ENCODE peak calls at places on chromosomes 5 and 9, in eight cellular contexts. D is heart left ventricle, X is ovary, J is choroid plexus epithelial cell, S is brain microvascular endothelial cell, Z is transverse colon, F is endothelial cell of umbilical vein, G is HepG2. Y is an unnamed sample.

GRCh38 chr5:168734657-168735344 is 155.6 kb upstream of the PANK3 start:
- DNase-seq in D (no peak), X (no peak), J (peak; percentile 16), S (peak; percentile 4), Z (no peak), F (no peak), G (no peak), Y (peak; percentile 35)

GRCh38 chr9:114499528-114499927 is 5.7 kb downstream of the WHRN start:
- DNase-seq in D (no peak), X (no peak), J (no peak), S (no peak), Z (no peak), F (no peak), G (no peak), Y (no peak)

GRCh38 chr5:58240286-58240685 is 219.6 kb downstream of the PLK2 start:
- DNase-seq in D (no peak), X (no peak), J (peak; percentile 78), S (peak; percentile 69), Z (no peak), F (peak; percentile 89), G (no peak), Y (no peak)

GRCh38 chr5:5039918-5040317 is 100.2 kb upstream of the ADAMTS16 start:
- DNase-seq in D (no peak), X (no peak), J (no peak), S (no peak), Z (no peak), F (no peak), G (no peak), Y (no peak)

GRCh38 chr5:34495178-34495577 is 160.9 kb upstream of the RAI14 start:
- DNase-seq in D (no peak), X (no peak), J (no peak), S (no peak), Z (no peak), F (no peak), G (no peak), Y (no peak)

GRCh38 chr5:173875189-173875588 is 13.0 kb upstream of the CPEB4 start:
- DNase-seq in D (no peak), X (no peak), J (no peak), S (no peak), Z (no peak), F (no peak), G (no peak), Y (no peak)

GRCh38 chr5:159290741-159291140 is 27.7 kb downstream of the UBLCP1 start:
- DNase-seq in D (no peak), X (no peak), J (peak; percentile 79), S (no peak), Z (no peak), F (no peak), G (no peak), Y (no peak)

GRCh38 chr5:103041071-103041676 is 78.8 kb downstream of the GIN1 start:
- DNase-seq in D (no peak), X (no peak), J (peak; percentile 81), S (no peak), Z (no peak), F (peak; percentile 71), G (peak; percentile 20), Y (no peak)

GRCh38 chr5:4662845-4663244 is 477.3 kb upstream of the ADAMTS16 start:
- DNase-seq in D (no peak), X (no peak), J (no peak), S (no peak), Z (no peak), F (no peak), G (no peak), Y (no peak)

GRCh38 chr9:121463026-121463827 is 36.4 kb downstream of the GGTA1 start:
- DNase-seq in D (peak; percentile 73), X (no peak), J (peak; percentile 72), S (peak; percentile 69), Z (peak; percentile 20), F (peak; percentile 54), G (peak; percentile 4), Y (peak; percentile 60)

GRCh38 chr5:38534122-38534408 is 22.4 kb downstream of the LIFR start:
- DNase-seq in D (no peak), X (no peak), J (no peak), S (no peak), Z (no peak), F (peak; percentile 15), G (no peak), Y (no peak)

GRCh38 chr9:137141976-137142936 is 3.3 kb downstream of the GRIN1 start:
- DNase-seq in D (peak; percentile 20), X (no peak), J (no peak), S (no peak), Z (no peak), F (no peak), G (no peak), Y (no peak)

GRCh38 chr5:143153332-143154119 is 250.0 kb downstream of the NR3C1 start:
- DNase-seq in D (peak; percentile 69), X (peak; percentile 35), J (peak; percentile 73), S (peak; percentile 85), Z (peak; percentile 57), F (peak; percentile 10), G (no peak), Y (no peak)

GRCh38 chr5:37248387-37248969 is 698 bp downstream of the CPLANE1 start:
- DNase-seq in D (no peak), X (no peak), J (peak; percentile 23), S (peak; percentile 9), Z (no peak), F (no peak), G (no peak), Y (peak; percentile 30)

GRCh38 chr9:110728058-110728457 is 59.5 kb downstream of the MUSK start:
- DNase-seq in D (no peak), X (no peak), J (peak; percentile 49), S (no peak), Z (no peak), F (no peak), G (no peak), Y (no peak)

GRCh38 chr5:95823738-95824609 is 1.4 kb upstream of the GLRX start:
- DNase-seq in D (peak; percentile 74), X (peak; percentile 54), J (peak; percentile 96), S (peak; percentile 91), Z (peak; percentile 69), F (peak; percentile 79), G (peak; percentile 89), Y (peak; percentile 83)

GRCh38 chr5:154138701-154139100 is 51.8 kb upstream of the GALNT10 start:
- DNase-seq in D (peak; percentile 70), X (no peak), J (no peak), S (no peak), Z (no peak), F (no peak), G (no peak), Y (no peak)

DNA sequence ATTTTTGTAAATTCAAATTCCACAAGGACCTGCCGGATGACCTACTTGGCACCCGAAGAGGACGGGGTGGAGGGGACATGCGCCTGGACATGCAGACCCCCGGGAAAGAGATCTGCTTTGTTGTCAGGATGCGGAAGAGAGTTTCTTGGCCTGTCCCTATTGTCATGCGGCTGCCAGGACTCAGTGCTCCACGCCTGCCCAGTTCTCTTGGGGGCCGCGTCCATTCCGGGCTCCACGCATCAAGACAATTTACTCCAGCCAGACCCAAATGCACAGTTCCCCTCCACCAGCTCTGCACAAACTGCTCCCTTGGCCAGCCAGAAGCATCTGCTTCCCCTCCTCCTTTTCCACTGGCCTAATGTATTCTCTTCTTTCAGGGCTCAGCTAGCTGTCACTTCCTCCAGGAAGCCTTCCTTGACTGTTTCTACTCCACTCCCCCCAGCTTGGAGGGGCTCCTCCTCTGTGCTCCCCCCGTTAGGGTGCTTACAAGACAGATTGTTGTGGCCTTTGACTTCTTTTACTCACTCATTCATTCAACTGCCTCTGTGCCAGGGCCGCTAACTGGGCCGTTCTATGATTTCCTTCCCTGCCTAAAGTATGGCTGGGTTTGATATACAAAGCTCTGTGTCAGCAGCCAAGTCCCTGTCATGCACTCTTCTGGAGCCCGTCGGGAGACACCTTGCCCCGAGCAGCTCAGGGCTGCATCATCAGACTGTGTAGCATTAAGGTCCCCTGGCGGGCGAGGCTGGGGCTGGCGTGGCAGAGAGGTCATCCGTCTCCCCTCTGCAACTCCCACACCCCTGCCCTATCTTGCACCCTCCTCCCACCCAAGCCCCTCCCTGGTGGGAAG is 6.6 kb downstream of the FIBCD1 start:
- DNase-seq in D (peak; percentile 77), X (peak; percentile 12), J (no peak), S (no peak), Z (no peak), F (no peak), G (no peak), Y (no peak)
- TF ChIP-seq CTCF in D (peak; percentile 29), X (no peak), J (no peak), S (no peak), Z (no peak), F (peak; percentile 14), G (peak; percentile 38), Y (no peak)

GRCh38 chr5:133287500-133287899 is 235.7 kb downstream of the HSPA4 start:
- DNase-seq in D (peak; percentile 64), X (no peak), J (peak; percentile 70), S (peak; percentile 32), Z (peak; percentile 61), F (peak; percentile 52), G (peak; percentile 12), Y (peak; percentile 66)
- TF ChIP-seq CTCF in D (peak; percentile 18), X (no peak), J (peak; percentile 83), S (peak; percentile 86), Z (peak; percentile 36), F (peak; percentile 77), G (peak; percentile 83), Y (peak; percentile 22)

DNA sequence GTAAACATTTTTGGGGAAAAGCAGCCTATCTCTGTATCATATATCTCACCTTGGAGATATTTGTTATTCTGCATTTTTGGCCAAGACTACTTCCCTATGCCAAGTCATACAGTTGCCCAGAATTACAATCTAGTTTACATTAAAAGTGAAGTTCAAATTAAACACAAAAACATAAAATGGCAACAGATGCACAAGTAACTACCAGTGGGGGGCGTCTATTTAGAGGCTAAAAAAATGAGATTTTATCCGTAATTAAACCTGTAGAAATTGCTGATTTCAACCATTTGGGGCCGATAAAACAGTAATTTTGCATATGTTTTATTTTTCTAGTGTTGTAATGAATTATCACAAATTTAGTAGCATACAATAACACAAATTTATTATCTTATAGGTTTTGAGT is 787.1 kb upstream of the CHD1 start:
- DNase-seq in D (no peak), X (no peak), J (no peak), S (no peak), Z (no peak), F (no peak), G (no peak), Y (no peak)
- TF ChIP-seq CTCF in D (no peak), X (no peak), J (no peak), S (no peak), Z (no peak), F (no peak), G (no peak), Y (no peak)

DNA sequence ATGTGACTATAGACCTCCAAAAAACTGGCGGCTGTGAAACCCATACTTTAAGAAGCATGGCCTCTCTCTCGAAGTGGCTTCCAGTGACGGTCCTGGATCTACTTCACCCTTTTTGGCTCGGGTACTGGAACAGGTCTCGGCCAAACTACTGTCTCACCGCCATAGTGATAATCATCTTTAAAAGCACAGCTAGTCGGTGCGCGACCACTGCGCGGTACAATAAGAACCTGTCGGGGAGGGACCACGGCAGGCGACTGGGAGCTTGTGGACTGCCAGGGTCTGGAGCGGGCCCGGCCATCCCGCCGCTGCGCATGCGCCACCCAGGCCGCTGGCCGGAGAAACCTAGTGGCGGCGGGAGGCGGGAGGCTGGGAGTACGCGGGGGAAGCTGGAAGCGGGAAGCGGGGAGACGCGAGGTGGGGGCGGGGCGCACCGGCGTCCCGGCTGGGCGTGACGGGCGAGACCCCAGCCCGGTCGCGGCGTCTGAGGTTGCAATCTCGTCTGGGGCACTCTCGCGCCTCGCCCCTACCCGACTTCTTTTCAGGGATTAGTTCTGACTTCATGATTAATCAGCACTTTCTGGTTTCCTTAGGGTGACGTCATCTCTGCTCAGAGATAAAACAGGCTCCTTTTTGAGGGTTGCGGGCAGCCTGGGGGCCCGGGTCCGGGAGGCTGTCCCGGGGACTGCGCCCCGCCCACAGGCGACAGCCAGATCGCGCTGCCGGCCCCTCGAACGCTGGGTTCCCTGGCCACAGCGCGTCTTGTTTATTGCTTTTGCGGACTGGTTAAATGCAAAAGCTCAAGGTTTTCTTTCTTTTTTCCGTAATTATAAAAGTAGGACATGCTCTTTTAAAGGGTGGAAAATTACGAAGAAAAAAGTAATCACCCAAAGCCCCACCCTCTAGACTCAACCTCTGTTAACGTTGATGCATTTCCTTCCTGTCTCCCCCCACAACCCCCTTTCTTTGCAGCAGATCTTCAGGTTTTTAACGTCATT is 266.8 kb downstream of the CWC27 start:
- DNase-seq in D (peak; percentile 95), X (peak; percentile 93), J (peak; percentile 89), S (peak; percentile 95), Z (peak; percentile 88), F (peak; percentile 95), G (peak; percentile 68), Y (peak; percentile 88)
- TF ChIP-seq CTCF in D (peak; percentile 5), X (no peak), J (no peak), S (no peak), Z (peak; percentile 6), F (no peak), G (no peak), Y (no peak)